ENCODE peak calls at places on chromosomes 2 and 18, in four cellular contexts. One of them, this sample, is unnamed.

GRCh38 chr2:169172076-169172735 is 102.8 kb downstream of the DHRS9 start:
- DNase-seq in HCT116: no peak
- DNase-seq in naive thymus-derived CD4-positive, alpha-beta T cell: no peak
- DNase-seq in kidney epithelial cell: no peak
- DNase-seq in this sample: no peak

GRCh38 chr2:217387776-217388381 is 528.0 kb upstream of the TNP1 start:
- DNase-seq in HCT116: no peak
- DNase-seq in naive thymus-derived CD4-positive, alpha-beta T cell: no peak
- DNase-seq in kidney epithelial cell: no peak
- DNase-seq in this sample: peak

GRCh38 chr2:217737127-217737526 is 265.7 kb downstream of the TNS1 start:
- DNase-seq in HCT116: no peak
- DNase-seq in naive thymus-derived CD4-positive, alpha-beta T cell: no peak
- DNase-seq in kidney epithelial cell: peak
- DNase-seq in this sample: no peak

GRCh38 chr2:196703660-196704209 is 64.2 kb downstream of the CCDC150 start:
- DNase-seq in HCT116: no peak
- DNase-seq in naive thymus-derived CD4-positive, alpha-beta T cell: no peak
- DNase-seq in kidney epithelial cell: no peak
- DNase-seq in this sample: no peak

GRCh38 chr2:96103388-96103705 is 13.0 kb downstream of the ADRA2B start:
- DNase-seq in HCT116: no peak
- DNase-seq in naive thymus-derived CD4-positive, alpha-beta T cell: no peak
- DNase-seq in kidney epithelial cell: no peak
- DNase-seq in this sample: no peak

GRCh38 chr2:54000524-54000923 is 29.7 kb upstream of the PSME4 start:
- DNase-seq in HCT116: no peak
- DNase-seq in naive thymus-derived CD4-positive, alpha-beta T cell: no peak
- DNase-seq in kidney epithelial cell: no peak
- DNase-seq in this sample: no peak

GRCh38 chr18:4797286-4797685 is 342.2 kb upstream of the DLGAP1 start:
- DNase-seq in HCT116: no peak
- DNase-seq in naive thymus-derived CD4-positive, alpha-beta T cell: no peak
- DNase-seq in kidney epithelial cell: no peak
- DNase-seq in this sample: no peak

GRCh38 chr2:58521803-58522602 is 280.9 kb upstream of the FANCL start:
- DNase-seq in HCT116: no peak
- DNase-seq in naive thymus-derived CD4-positive, alpha-beta T cell: no peak
- DNase-seq in kidney epithelial cell: no peak
- DNase-seq in this sample: no peak

GRCh38 chr2:88181511-88181910 is 11.4 kb downstream of the THNSL2 start:
- DNase-seq in HCT116: no peak
- DNase-seq in naive thymus-derived CD4-positive, alpha-beta T cell: no peak
- DNase-seq in kidney epithelial cell: no peak
- DNase-seq in this sample: no peak

GRCh38 chr18:48007955-48008701 is 77.7 kb upstream of the SMAD2 start:
- DNase-seq in HCT116: no peak
- DNase-seq in naive thymus-derived CD4-positive, alpha-beta T cell: peak
- DNase-seq in kidney epithelial cell: no peak
- DNase-seq in this sample: peak

GRCh38 chr18:36734589-36734988 is 94.2 kb downstream of the TPGS2 start:
- DNase-seq in HCT116: no peak
- DNase-seq in naive thymus-derived CD4-positive, alpha-beta T cell: no peak
- DNase-seq in kidney epithelial cell: no peak
- DNase-seq in this sample: no peak

GRCh38 chr18:62420513-62421209 is 95.6 kb downstream of the TNFRSF11A start:
- DNase-seq in HCT116: no peak
- DNase-seq in naive thymus-derived CD4-positive, alpha-beta T cell: peak
- DNase-seq in kidney epithelial cell: no peak
- DNase-seq in this sample: no peak
- H3K4me3 ChIP-seq in HCT116: no peak
- H3K4me3 ChIP-seq in naive thymus-derived CD4-positive, alpha-beta T cell: peak
- H3K4me3 ChIP-seq in kidney epithelial cell: no peak
- H3K4me3 ChIP-seq in this sample: no peak

GRCh38 chr18:8084160-8084559 is 517.0 kb downstream of the PTPRM start:
- DNase-seq in HCT116: peak
- DNase-seq in naive thymus-derived CD4-positive, alpha-beta T cell: no peak
- DNase-seq in kidney epithelial cell: no peak
- DNase-seq in this sample: no peak

GRCh38 chr18:8081872-8082553 is 514.9 kb downstream of the PTPRM start:
- DNase-seq in HCT116: no peak
- DNase-seq in naive thymus-derived CD4-positive, alpha-beta T cell: no peak
- DNase-seq in kidney epithelial cell: no peak
- DNase-seq in this sample: no peak

GRCh38 chr18:8081267-8081666 is 514.2 kb downstream of the PTPRM start:
- DNase-seq in HCT116: no peak
- DNase-seq in naive thymus-derived CD4-positive, alpha-beta T cell: no peak
- DNase-seq in kidney epithelial cell: no peak
- DNase-seq in this sample: no peak

DNA sequence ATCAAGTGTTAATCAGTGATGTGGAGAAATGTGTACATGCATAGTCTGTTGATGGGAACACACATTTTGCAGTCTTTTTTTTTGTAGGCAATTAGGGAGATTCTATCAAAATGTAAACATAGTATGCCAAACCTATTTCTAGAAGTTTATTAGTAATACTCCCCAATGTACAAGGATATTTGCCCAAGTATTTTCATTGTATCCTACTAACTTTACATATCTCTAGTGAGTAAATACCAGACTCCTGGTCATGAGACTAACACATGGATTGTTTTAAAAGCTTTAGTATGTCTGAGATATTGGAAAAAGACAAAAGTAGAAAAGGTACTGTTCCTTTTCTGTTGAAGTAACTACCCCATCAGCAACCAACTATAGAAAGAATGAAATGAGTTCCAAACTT is 513.0 kb downstream of the PTPRM start:
- DNase-seq in HCT116: no peak
- DNase-seq in naive thymus-derived CD4-positive, alpha-beta T cell: no peak
- DNase-seq in kidney epithelial cell: no peak
- DNase-seq in this sample: peak
- H3K4me3 ChIP-seq in HCT116: no peak
- H3K4me3 ChIP-seq in naive thymus-derived CD4-positive, alpha-beta T cell: no peak
- H3K4me3 ChIP-seq in kidney epithelial cell: no peak
- H3K4me3 ChIP-seq in this sample: no peak

DNA sequence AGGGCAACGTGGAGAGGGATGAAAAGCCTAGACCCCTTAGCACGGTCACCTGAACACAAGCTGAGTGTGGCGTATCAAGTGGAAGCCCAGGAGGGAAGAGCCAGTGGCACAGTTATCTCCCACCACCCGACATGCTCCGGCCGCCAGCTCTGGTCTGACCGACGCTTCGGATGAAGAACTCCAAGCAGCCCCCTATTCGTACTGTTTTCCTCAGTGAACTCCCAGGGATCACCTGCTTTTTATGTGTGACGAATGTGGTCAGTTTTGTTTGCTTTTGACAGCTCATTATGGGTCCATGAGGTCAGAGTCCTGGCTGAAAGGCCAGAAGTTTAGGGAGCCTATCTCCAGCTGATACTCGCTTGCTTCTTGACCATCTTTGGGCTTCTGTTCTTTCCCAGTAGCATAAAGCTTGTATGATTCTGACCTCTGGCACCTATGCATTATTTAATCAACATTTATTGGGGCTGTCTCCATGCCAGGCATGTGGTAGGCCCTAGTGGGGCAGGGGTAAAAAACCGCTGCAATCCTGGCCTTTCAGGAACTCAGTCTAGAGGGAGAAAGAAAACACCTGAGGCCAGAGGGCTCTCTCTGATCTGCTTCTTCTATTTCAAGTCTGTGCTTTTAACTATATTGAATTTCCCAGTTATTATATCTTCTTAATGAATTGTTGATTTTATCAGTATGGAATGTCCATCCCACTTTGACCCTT is 33.0 kb upstream of the MRPL33 start:
- DNase-seq in HCT116: no peak
- DNase-seq in naive thymus-derived CD4-positive, alpha-beta T cell: no peak
- DNase-seq in kidney epithelial cell: no peak
- DNase-seq in this sample: peak
- H3K4me3 ChIP-seq in HCT116: no peak
- H3K4me3 ChIP-seq in naive thymus-derived CD4-positive, alpha-beta T cell: no peak
- H3K4me3 ChIP-seq in kidney epithelial cell: no peak
- H3K4me3 ChIP-seq in this sample: no peak

DNA sequence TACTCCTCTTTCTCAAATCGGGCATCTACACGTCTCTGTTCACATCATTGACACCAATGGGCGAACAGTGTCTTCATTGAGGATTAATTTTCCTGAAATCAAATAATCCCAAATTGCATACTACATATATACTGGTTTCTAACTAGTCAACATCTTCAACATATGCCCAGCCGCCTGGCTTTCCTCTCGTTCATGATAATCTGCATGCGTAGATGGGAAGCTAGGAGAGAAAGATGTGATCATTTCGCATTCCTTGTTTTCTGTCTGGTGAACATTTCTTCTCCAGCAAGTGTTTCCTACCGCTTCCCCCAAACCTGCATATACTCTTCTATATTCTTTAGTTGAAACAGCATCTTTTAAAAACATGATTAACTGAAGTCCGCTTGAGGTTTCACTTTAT is 7.4 kb downstream of the TWIST2 start:
- DNase-seq in HCT116: no peak
- DNase-seq in naive thymus-derived CD4-positive, alpha-beta T cell: no peak
- DNase-seq in kidney epithelial cell: no peak
- DNase-seq in this sample: no peak
- H3K4me3 ChIP-seq in HCT116: no peak
- H3K4me3 ChIP-seq in naive thymus-derived CD4-positive, alpha-beta T cell: no peak
- H3K4me3 ChIP-seq in kidney epithelial cell: no peak
- H3K4me3 ChIP-seq in this sample: no peak

GRCh38 chr2:42050350-42051167 is 2.7 kb downstream of the PKDCC start:
- DNase-seq in HCT116: no peak
- DNase-seq in naive thymus-derived CD4-positive, alpha-beta T cell: no peak
- DNase-seq in kidney epithelial cell: no peak
- DNase-seq in this sample: no peak
- H3K4me3 ChIP-seq in HCT116: no peak
- H3K4me3 ChIP-seq in naive thymus-derived CD4-positive, alpha-beta T cell: no peak
- H3K4me3 ChIP-seq in kidney epithelial cell: peak
- H3K4me3 ChIP-seq in this sample: no peak

DNA sequence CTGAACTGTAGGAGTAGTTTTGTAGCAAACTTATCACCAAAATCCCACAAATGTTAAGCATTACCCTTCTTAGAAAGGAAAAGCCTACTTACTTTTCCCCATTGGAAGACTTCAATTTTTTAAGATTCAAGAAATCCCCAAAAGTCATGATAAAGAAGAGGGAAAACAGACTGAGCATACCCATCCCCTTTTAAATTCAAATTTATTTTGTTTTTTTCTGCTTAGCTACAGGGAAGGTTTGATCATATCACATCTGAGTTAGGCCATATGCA is 174.5 kb downstream of the TGIF1 start:
- DNase-seq in HCT116: no peak
- DNase-seq in naive thymus-derived CD4-positive, alpha-beta T cell: no peak
- DNase-seq in kidney epithelial cell: no peak
- DNase-seq in this sample: no peak
- H3K4me3 ChIP-seq in HCT116: peak
- H3K4me3 ChIP-seq in naive thymus-derived CD4-positive, alpha-beta T cell: no peak
- H3K4me3 ChIP-seq in kidney epithelial cell: peak
- H3K4me3 ChIP-seq in this sample: no peak

GRCh38 chr2:240350696-240351087 is 84.8 kb upstream of the GPC1 start:
- DNase-seq in HCT116: no peak
- DNase-seq in naive thymus-derived CD4-positive, alpha-beta T cell: no peak
- DNase-seq in kidney epithelial cell: no peak
- DNase-seq in this sample: no peak

GRCh38 chr2:240348522-240348921 is 86.9 kb upstream of the GPC1 start:
- DNase-seq in HCT116: no peak
- DNase-seq in naive thymus-derived CD4-positive, alpha-beta T cell: no peak
- DNase-seq in kidney epithelial cell: no peak
- DNase-seq in this sample: no peak

GRCh38 chr2:240351088-240351741 is 84.2 kb upstream of the GPC1 start:
- DNase-seq in HCT116: no peak
- DNase-seq in naive thymus-derived CD4-positive, alpha-beta T cell: no peak
- DNase-seq in kidney epithelial cell: no peak
- DNase-seq in this sample: no peak

GRCh38 chr2:240349133-240350005 is 86.1 kb upstream of the GPC1 start:
- DNase-seq in HCT116: no peak
- DNase-seq in naive thymus-derived CD4-positive, alpha-beta T cell: no peak
- DNase-seq in kidney epithelial cell: no peak
- DNase-seq in this sample: no peak

DNA sequence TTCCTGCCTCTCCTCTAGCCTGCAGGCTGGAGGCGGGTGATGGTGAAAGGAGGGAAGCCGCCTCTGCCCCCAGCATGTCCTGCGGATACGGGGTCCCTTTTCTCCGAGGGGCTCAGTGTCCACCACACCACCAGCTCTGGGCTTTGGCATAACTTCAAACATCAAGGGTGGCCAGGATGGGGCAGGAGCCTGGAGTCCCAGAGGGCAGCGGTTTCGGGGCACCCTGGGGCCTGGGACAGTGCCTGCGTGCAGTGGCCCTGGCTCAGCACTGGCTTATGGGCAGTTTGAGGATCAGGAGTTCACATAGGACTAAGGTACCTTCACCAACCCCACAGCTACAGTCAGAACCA is 85.5 kb upstream of the GPC1 start:
- DNase-seq in HCT116: no peak
- DNase-seq in naive thymus-derived CD4-positive, alpha-beta T cell: no peak
- DNase-seq in kidney epithelial cell: no peak
- DNase-seq in this sample: no peak
- H3K4me3 ChIP-seq in HCT116: no peak
- H3K4me3 ChIP-seq in naive thymus-derived CD4-positive, alpha-beta T cell: no peak
- H3K4me3 ChIP-seq in kidney epithelial cell: no peak
- H3K4me3 ChIP-seq in this sample: no peak

DNA sequence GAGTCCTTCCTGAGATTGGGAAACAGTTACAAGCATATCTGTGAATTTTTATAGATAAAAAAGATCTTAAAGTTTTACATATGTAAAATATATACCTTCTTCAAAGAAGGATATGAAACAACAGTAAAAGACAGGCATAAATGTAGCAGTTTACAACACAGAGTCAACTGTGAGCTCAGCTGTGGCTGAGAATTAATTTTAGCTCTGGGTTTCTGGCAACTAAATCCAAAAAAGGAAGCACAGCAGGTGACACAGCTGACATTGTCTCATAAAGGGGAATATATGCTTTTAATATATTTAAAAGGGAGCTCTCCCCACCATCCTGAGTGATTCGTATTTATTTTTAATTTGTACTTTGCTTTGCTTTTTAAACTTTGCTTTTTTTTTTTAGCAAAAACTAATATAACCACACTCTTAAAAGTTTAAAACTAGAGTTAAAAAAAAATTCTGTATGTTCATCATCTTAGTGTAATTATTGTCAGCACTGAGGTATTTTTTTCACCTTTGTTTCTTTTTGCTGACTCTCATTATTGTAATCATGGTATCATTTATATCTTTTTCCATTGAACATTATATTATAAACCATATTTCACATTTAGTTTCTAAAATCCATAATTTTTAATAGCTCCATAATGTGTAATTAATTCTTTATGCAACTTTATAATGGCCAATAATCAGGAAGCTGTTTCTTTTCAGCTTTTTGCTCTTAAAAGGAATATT is 6.7 kb downstream of the TUBB6 start:
- DNase-seq in HCT116: no peak
- DNase-seq in naive thymus-derived CD4-positive, alpha-beta T cell: no peak
- DNase-seq in kidney epithelial cell: no peak
- DNase-seq in this sample: no peak
- H3K4me3 ChIP-seq in HCT116: no peak
- H3K4me3 ChIP-seq in naive thymus-derived CD4-positive, alpha-beta T cell: no peak
- H3K4me3 ChIP-seq in kidney epithelial cell: no peak
- H3K4me3 ChIP-seq in this sample: no peak

DNA sequence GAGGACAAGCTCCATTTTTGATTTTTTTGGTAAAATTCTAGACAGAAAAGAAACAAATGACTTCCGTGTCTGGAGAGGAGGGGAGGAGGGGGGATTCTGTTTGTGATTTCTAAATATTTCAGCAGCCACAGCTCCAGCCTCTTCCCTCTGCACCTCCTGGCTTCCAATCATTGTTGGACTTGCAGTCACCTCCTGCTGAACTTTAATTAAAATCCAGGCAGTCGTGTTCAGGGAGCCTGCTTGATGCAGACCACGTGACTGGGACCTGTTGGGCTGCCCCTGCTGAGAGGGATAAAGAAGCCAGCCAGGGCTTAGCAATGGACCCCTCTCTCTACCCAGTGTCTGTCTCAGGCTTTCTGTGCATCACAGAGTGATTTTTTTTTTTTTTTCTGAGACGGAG is 115.1 kb downstream of the SH3BP4 start:
- DNase-seq in HCT116: no peak
- DNase-seq in naive thymus-derived CD4-positive, alpha-beta T cell: no peak
- DNase-seq in kidney epithelial cell: no peak
- DNase-seq in this sample: no peak
- H3K4me3 ChIP-seq in HCT116: no peak
- H3K4me3 ChIP-seq in naive thymus-derived CD4-positive, alpha-beta T cell: no peak
- H3K4me3 ChIP-seq in kidney epithelial cell: no peak
- H3K4me3 ChIP-seq in this sample: no peak

This sample was measured in LNCaP clone FGC.